ENCODE peak calls at places on chromosomes 1 and 21, in five cellular contexts. One of them, this sample, is unnamed.

GRCh38 chr1:53125623-53126360 is 16.6 kb downstream of the SLC1A7 start:
- DNase-seq in mammary epithelial cell: no peak
- DNase-seq in endothelial cell of umbilical vein: no peak
- DNase-seq in GM23248: no peak
- DNase-seq in osteoblast: peak; percentile 72
- DNase-seq in this sample: no peak

GRCh38 chr1:160098852-160099647 is 631 bp upstream of the IGSF8 start:
- DNase-seq in endothelial cell of umbilical vein: peak; percentile 91
- DNase-seq in GM23248: peak; percentile 95
- DNase-seq in osteoblast: peak; percentile 99
- DNase-seq in mammary epithelial cell: peak; percentile 80
- DNase-seq in this sample: peak; percentile 92

GRCh38 chr1:208717490-208717889 is 473.3 kb upstream of the PLXNA2 start:
- DNase-seq in mammary epithelial cell: no peak
- DNase-seq in endothelial cell of umbilical vein: no peak
- DNase-seq in GM23248: no peak
- DNase-seq in osteoblast: no peak
- DNase-seq in this sample: no peak

GRCh38 chr1:201754353-201754752 is 74.6 kb upstream of the IPO9 start:
- DNase-seq in mammary epithelial cell: no peak
- DNase-seq in osteoblast: no peak
- DNase-seq in GM23248: peak; percentile 54
- DNase-seq in endothelial cell of umbilical vein: no peak
- DNase-seq in this sample: peak; percentile 81

GRCh38 chr1:64861611-64862010 is 104.7 kb downstream of the JAK1 start:
- DNase-seq in GM23248: peak; percentile 35
- DNase-seq in osteoblast: no peak
- DNase-seq in endothelial cell of umbilical vein: no peak
- DNase-seq in mammary epithelial cell: no peak
- DNase-seq in this sample: peak; percentile 56

GRCh38 chr1:56322211-56322610 is 257.2 kb downstream of the PLPP3 start:
- DNase-seq in osteoblast: no peak
- DNase-seq in mammary epithelial cell: no peak
- DNase-seq in endothelial cell of umbilical vein: no peak
- DNase-seq in GM23248: peak; percentile 20
- DNase-seq in this sample: peak; percentile 55

GRCh38 chr1:86380257-86380861 is 15.8 kb downstream of the ODF2L start:
- DNase-seq in osteoblast: peak; percentile 65
- DNase-seq in mammary epithelial cell: peak; percentile 51
- DNase-seq in GM23248: peak; percentile 75
- DNase-seq in endothelial cell of umbilical vein: peak; percentile 82
- DNase-seq in this sample: peak; percentile 83

GRCh38 chr21:25563399-25564116 is 43.7 kb downstream of the MRPL39 start:
- DNase-seq in endothelial cell of umbilical vein: peak; percentile 49
- DNase-seq in GM23248: peak; percentile 7
- DNase-seq in mammary epithelial cell: no peak
- DNase-seq in osteoblast: no peak
- DNase-seq in this sample: no peak

GRCh38 chr1:155982106-155982505 is 3.8 kb upstream of the ARHGEF2 start:
- DNase-seq in endothelial cell of umbilical vein: no peak
- DNase-seq in GM23248: peak; percentile 50
- DNase-seq in osteoblast: no peak
- DNase-seq in mammary epithelial cell: no peak
- DNase-seq in this sample: no peak

GRCh38 chr1:21287905-21288514 is 2.3 kb downstream of the ECE1 start:
- DNase-seq in GM23248: no peak
- DNase-seq in endothelial cell of umbilical vein: no peak
- DNase-seq in osteoblast: peak; percentile 43
- DNase-seq in mammary epithelial cell: no peak
- DNase-seq in this sample: no peak

GRCh38 chr1:21289700-21290545 is at the start of gene ECE1:
- DNase-seq in GM23248: peak; percentile 71
- DNase-seq in endothelial cell of umbilical vein: peak; percentile 64
- DNase-seq in osteoblast: peak; percentile 94
- DNase-seq in mammary epithelial cell: no peak
- DNase-seq in this sample: peak; percentile 63

GRCh38 chr1:21290546-21290944 is 282 bp upstream of the ECE1 start:
- DNase-seq in endothelial cell of umbilical vein: no peak
- DNase-seq in mammary epithelial cell: no peak
- DNase-seq in osteoblast: no peak
- DNase-seq in GM23248: no peak
- DNase-seq in this sample: no peak

GRCh38 chr1:21291184-21291583 is 921 bp upstream of the ECE1 start:
- DNase-seq in osteoblast: peak; percentile 41
- DNase-seq in GM23248: no peak
- DNase-seq in mammary epithelial cell: no peak
- DNase-seq in endothelial cell of umbilical vein: no peak
- DNase-seq in this sample: no peak

DNA sequence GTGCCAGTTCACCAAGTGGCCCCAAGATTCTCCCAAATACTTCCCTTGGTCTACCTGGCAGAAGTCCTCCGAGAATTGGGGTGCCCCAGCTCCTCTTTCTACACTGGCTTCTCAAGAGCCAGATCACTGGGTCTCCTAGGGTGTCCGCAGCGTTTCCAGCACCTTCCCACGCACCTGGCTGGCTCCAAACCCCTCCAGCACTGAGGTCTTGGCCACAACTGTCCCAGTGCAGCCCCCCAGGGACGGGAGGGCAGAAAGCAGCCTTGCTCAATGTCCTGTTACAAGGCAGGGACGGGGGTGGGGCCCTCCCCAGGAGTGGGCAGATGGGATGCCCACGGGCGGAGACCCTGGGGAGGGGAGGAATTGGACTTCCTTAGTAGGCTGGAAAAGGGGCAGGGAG is 1.1 kb downstream of the ECE1 start:
- DNase-seq in mammary epithelial cell: no peak
- DNase-seq in endothelial cell of umbilical vein: no peak
- DNase-seq in osteoblast: peak; percentile 73
- DNase-seq in GM23248: no peak
- DNase-seq in this sample: no peak
- H2AFZ ChIP-seq in mammary epithelial cell: peak overlapping the region; percentile 89
- H2AFZ ChIP-seq in endothelial cell of umbilical vein: no peak overlapping the region
- H2AFZ ChIP-seq in osteoblast: no peak overlapping the region
- H2AFZ ChIP-seq in GM23248: peak overlapping the region; percentile 11
- H2AFZ ChIP-seq in this sample: no peak overlapping the region

GRCh38 chr21:45865106-45865835 is 116.3 kb upstream of the COL6A1 start:
- DNase-seq in GM23248: peak; percentile 84
- DNase-seq in mammary epithelial cell: peak; percentile 87
- DNase-seq in osteoblast: peak; percentile 95
- DNase-seq in endothelial cell of umbilical vein: no peak
- DNase-seq in this sample: peak; percentile 42
- H2AFZ ChIP-seq in GM23248: no peak overlapping the region
- H2AFZ ChIP-seq in mammary epithelial cell: peak overlapping the region; percentile 56
- H2AFZ ChIP-seq in osteoblast: peak overlapping the region; percentile 37
- H2AFZ ChIP-seq in endothelial cell of umbilical vein: no peak overlapping the region
- H2AFZ ChIP-seq in this sample: no peak overlapping the region

DNA sequence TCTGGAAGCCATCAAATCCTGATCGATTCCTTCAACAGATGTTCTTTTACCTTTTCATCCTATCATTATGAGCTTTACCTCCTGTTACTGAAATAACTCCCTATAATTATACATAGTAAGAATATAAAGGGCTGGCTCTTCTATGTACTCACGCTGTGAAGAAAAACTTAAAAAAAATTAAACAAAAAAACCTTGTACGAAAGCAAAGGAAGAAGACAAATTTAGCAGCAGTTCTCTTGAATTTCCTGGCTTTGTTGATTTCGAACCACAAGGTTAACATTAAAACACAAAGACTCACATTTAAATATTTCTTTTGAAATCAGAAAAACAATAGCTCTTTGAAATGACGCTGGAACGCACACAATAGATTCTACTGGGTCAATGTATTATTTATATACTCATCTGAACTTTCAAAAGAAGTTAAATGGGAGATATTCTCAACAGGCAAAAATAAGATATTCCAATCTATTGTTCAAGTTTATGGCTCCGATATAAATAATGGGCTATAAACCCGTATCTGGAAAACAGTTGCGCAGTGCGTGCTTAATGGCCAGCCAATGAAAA is 13.6 kb upstream of the SPEN start:
- DNase-seq in GM23248: peak; percentile 90
- DNase-seq in mammary epithelial cell: no peak
- DNase-seq in osteoblast: no peak
- DNase-seq in endothelial cell of umbilical vein: peak; percentile 95
- DNase-seq in this sample: no peak
- H2AFZ ChIP-seq in GM23248: peak overlapping the region; percentile 87
- H2AFZ ChIP-seq in mammary epithelial cell: peak overlapping the region; percentile 97
- H2AFZ ChIP-seq in osteoblast: peak overlapping the region; percentile 83
- H2AFZ ChIP-seq in endothelial cell of umbilical vein: no peak overlapping the region
- H2AFZ ChIP-seq in this sample: no peak overlapping the region

GRCh38 chr1:151981178-151981525 is 12.5 kb downstream of the S100A10 start:
- DNase-seq in endothelial cell of umbilical vein: peak; percentile 30
- DNase-seq in GM23248: peak; percentile 55
- DNase-seq in osteoblast: no peak
- DNase-seq in mammary epithelial cell: no peak
- DNase-seq in this sample: no peak
- H2AFZ ChIP-seq in endothelial cell of umbilical vein: no peak overlapping the region
- H2AFZ ChIP-seq in GM23248: no peak overlapping the region
- H2AFZ ChIP-seq in osteoblast: no peak overlapping the region
- H2AFZ ChIP-seq in mammary epithelial cell: no peak overlapping the region
- H2AFZ ChIP-seq in this sample: no peak overlapping the region

GRCh38 chr1:119647734-119648619 is at the start of gene ZNF697:
- DNase-seq in mammary epithelial cell: peak; percentile 97
- DNase-seq in GM23248: peak; percentile 97
- DNase-seq in endothelial cell of umbilical vein: peak; percentile 98
- DNase-seq in osteoblast: peak; percentile 99
- DNase-seq in this sample: peak; percentile 98
- H2AFZ ChIP-seq in mammary epithelial cell: peak within 1 kb of the TSS; percentile 88
- H2AFZ ChIP-seq in GM23248: peak within 1 kb of the TSS; percentile 91
- H2AFZ ChIP-seq in endothelial cell of umbilical vein: peak within 1 kb of the TSS; percentile 49
- H2AFZ ChIP-seq in osteoblast: peak within 1 kb of the TSS; percentile 80
- H2AFZ ChIP-seq in this sample: peak within 1 kb of the TSS; percentile 67

GRCh38 chr1:33532936-33533335 is 60.5 kb downstream of the ZSCAN20 start:
- DNase-seq in endothelial cell of umbilical vein: no peak
- DNase-seq in GM23248: no peak
- DNase-seq in osteoblast: no peak
- DNase-seq in mammary epithelial cell: no peak
- DNase-seq in this sample: no peak
- H2AFZ ChIP-seq in endothelial cell of umbilical vein: no peak overlapping the region
- H2AFZ ChIP-seq in GM23248: no peak overlapping the region
- H2AFZ ChIP-seq in osteoblast: no peak overlapping the region
- H2AFZ ChIP-seq in mammary epithelial cell: no peak overlapping the region
- H2AFZ ChIP-seq in this sample: no peak overlapping the region

GRCh38 chr1:236502972-236503639 is 20.7 kb upstream of the LGALS8 start:
- DNase-seq in endothelial cell of umbilical vein: peak; percentile 89
- DNase-seq in mammary epithelial cell: peak; percentile 52
- DNase-seq in osteoblast: peak; percentile 86
- DNase-seq in GM23248: peak; percentile 82
- DNase-seq in this sample: peak; percentile 86
- H2AFZ ChIP-seq in endothelial cell of umbilical vein: no peak overlapping the region
- H2AFZ ChIP-seq in mammary epithelial cell: peak overlapping the region; percentile 96
- H2AFZ ChIP-seq in osteoblast: peak overlapping the region; percentile 73
- H2AFZ ChIP-seq in GM23248: peak overlapping the region; percentile 91
- H2AFZ ChIP-seq in this sample: peak overlapping the region; percentile 51

This sample was measured in trophoblast cell.